ENCODE peak calls at places on chromosomes 11 and 22, in seven cellular contexts. D is heart right ventricle, U is thoracic aorta, F is tibial nerve, C is transverse colon, I is left ventricle myocardium inferior, X is GM23338. P is an unnamed sample.

GRCh38 chr11:19368726-19369364 is 128.1 kb upstream of the E2F8 start:
- DNase-seq in I (no peak), C (no peak), D (no peak), X (no peak), F (no peak), U (no peak), P (no peak)

GRCh38 chr11:70901951-70902521 is 350.3 kb downstream of the SHANK2 start:
- DNase-seq in U (no peak), X (no peak), D (no peak), I (no peak), C (no peak), F (peak; percentile 19), P (peak; percentile 48)

GRCh38 chr11:45597116-45597515 is 68.3 kb downstream of the CHST1 start:
- DNase-seq in F (no peak), X (no peak), I (no peak), C (no peak), U (no peak), D (no peak), P (no peak)

GRCh38 chr11:96254087-96254486 is 88.9 kb downstream of the MAML2 start:
- DNase-seq in D (peak; percentile 80), I (no peak), X (peak; percentile 22), C (peak; percentile 35), F (no peak), U (no peak), P (no peak)

GRCh38 chr11:100780470-100780869 is 93.4 kb downstream of the ARHGAP42 start:
- DNase-seq in U (no peak), X (no peak), F (no peak), C (no peak), I (no peak), D (no peak), P (no peak)

GRCh38 chr11:78573271-78574035 is 1.2 kb downstream of the NARS2 start:
- DNase-seq in U (no peak), I (no peak), C (no peak), D (no peak), X (peak; percentile 11), F (no peak), P (no peak)

GRCh38 chr11:91947215-91947614 is 277.4 kb upstream of the FAT3 start:
- DNase-seq in D (no peak), F (peak; percentile 7), C (no peak), X (no peak), U (peak; percentile 8), I (no peak), P (no peak)

GRCh38 chr11:126804363-126804762 is 196.2 kb downstream of the KIRREL3 start:
- DNase-seq in C (no peak), D (no peak), F (no peak), I (no peak), X (no peak), U (no peak), P (no peak)

GRCh38 chr11:127866109-127866508 is 721.2 kb downstream of the ETS1 start:
- DNase-seq in X (no peak), C (no peak), U (no peak), D (no peak), F (no peak), I (no peak), P (no peak)

GRCh38 chr11:73388241-73389133 is 12.3 kb downstream of the RELT start:
- DNase-seq in U (no peak), F (no peak), D (no peak), I (peak; percentile 70), C (peak; percentile 36), X (peak; percentile 32), P (no peak)
- H3K4me1 ChIP-seq in U (no peaks in the 10 kb centered on the region), F (peaks cover 46% of the 10 kb centered on the region), D (peaks cover 70% of the 10 kb centered on the region), I (peaks cover 54% of the 10 kb centered on the region), C (peaks cover under 1% of the 10 kb centered on the region), X (no peaks in the 10 kb centered on the region), P (peaks cover 49% of the 10 kb centered on the region)

DNA sequence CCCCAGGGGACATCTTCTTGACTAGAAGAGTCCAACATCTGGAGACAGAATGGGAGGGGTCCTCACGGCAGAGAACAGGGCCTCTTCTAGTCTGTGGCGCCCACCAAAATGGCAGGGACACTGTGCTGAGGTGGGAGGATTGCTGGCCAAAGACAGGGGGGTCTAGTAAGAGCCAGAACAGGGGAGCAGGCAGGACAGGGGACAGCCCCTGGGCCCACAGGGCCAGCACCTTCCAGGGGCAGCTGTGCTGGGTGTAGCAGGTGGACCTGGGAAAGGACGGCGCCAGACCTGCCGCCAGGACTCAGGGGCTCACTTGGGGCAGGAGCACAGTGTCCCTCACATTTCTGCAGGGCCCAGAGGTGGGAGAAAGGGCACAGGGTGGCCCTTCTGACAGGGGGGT is 858 bp upstream of the APOBEC3A start:
- DNase-seq in D (no peak), X (no peak), F (no peak), U (no peak), C (no peak), I (no peak), P (no peak)
- H3K27me3 ChIP-seq in D (no peaks in the 10 kb centered on the region), X (no peaks in the 10 kb centered on the region), F (no peaks in the 10 kb centered on the region), U (no peaks in the 10 kb centered on the region), C (no peaks in the 10 kb centered on the region), I (peaks cover 10% of the 10 kb centered on the region), P (peaks cover 10% of the 10 kb centered on the region)

DNA sequence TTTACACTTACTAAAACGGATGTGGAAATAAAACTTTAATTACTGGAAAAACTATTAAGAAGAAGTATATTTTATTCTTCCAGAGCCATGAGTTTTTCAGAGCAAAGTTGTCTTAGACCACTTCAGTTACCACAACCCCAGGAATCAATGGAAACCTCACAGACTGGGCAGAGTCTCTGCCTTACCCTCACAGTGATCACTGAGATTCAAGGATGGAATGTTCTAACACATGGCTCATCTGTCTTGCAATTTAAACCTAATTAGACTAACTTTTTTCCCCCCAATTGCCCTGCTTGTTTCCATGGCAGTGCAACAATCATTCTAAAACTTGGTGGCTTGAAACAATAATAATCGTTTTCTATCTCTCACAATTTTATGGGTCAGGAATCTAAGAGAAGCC is 121.0 kb upstream of the SLC5A12 start:
- DNase-seq in C (no peak), D (no peak), X (no peak), I (no peak), F (no peak), U (no peak), P (no peak)
- H3K4me3 ChIP-seq in C (no peak overlapping the region), D (no peak overlapping the region), X (no peak overlapping the region), I (no peak overlapping the region), F (no peak overlapping the region), U (no peak overlapping the region), P (no peak overlapping the region)

GRCh38 chr22:42086051-42086450 is 4.5 kb downstream of the NDUFA6 start:
- DNase-seq in F (no peak), U (no peak), I (no peak), X (no peak), D (no peak), C (no peak), P (no peak)
- H3K4me1 ChIP-seq in F (peaks cover 5% of the 10 kb centered on the region), U (peaks cover 25% of the 10 kb centered on the region), I (peaks cover 88% of the 10 kb centered on the region), X (no peaks in the 10 kb centered on the region), D (peaks cover 74% of the 10 kb centered on the region), C (peaks cover 14% of the 10 kb centered on the region), P (peaks cover 6% of the 10 kb centered on the region)

DNA sequence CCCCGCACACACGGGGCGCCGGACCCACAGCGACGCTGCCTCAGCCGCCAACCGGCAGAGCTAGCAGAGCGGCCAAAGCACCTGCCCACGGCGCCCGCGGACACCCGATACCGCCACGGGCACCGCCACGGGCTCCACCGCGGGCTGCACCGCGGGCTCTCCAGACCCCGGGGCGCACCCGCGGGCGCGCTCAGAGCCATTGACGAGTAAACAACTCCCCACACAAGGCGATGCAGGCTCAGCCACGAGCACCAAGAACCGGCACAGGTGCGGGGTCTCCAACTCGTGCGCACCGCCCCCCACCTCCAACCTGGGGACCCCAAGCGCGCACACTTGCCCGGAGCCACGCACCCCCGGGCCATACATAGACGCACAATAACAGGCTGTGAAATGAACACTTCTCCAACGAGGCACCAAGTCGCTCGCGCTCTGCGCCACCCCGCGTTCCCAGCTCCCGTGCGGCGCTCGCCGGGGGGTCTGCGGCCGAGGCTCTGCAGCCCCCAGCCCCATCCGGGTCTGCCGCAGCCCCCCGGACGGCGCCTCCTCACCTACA is 1.9 kb downstream of the IFITM10 start:
- DNase-seq in C (no peak), D (no peak), U (no peak), X (no peak), I (no peak), F (no peak), P (peak; percentile 41)
- H3K27me3 ChIP-seq in C (peaks cover 27% of the 10 kb centered on the region), D (peaks cover 13% of the 10 kb centered on the region), U (no peaks in the 10 kb centered on the region), X (peaks cover 36% of the 10 kb centered on the region), I (peaks cover 21% of the 10 kb centered on the region), F (no peaks in the 10 kb centered on the region), P (peaks cover 18% of the 10 kb centered on the region)

P was measured in SJSA1.